ENCODE peak calls at places on chromosomes 13 and 19, in seven cellular contexts. B is GM12878, N is PC-3, C is mesenchymal stem cell, O is adipocyte, I is fibroblast of lung, P is HCT116. A is an unnamed sample.

GRCh38 chr13:76300688-76301087 is 585.5 kb downstream of the KCTD12 start:
- DNase-seq in B (no peak), N (no peak), C (no peak), O (no peak), I (no peak), P (no peak), A (no peak)

GRCh38 chr13:91079190-91079589 is 268.3 kb upstream of the MIR17HG start:
- DNase-seq in B (no peak), N (no peak), C (no peak), O (no peak), I (no peak), P (no peak), A (no peak)

GRCh38 chr19:48623556-48624066 is 4.3 kb downstream of the SPHK2 start:
- DNase-seq in B (no peak), N (no peak), C (no peak), O (peak; percentile 26), I (no peak), P (no peak), A (no peak)

GRCh38 chr13:25699056-25699455 is 327.3 kb downstream of the ATP8A2 start:
- DNase-seq in B (no peak), N (no peak), C (no peak), O (no peak), I (no peak), P (no peak), A (no peak)

GRCh38 chr13:72839831-72840426 is 58.0 kb downstream of the PIBF1 start:
- DNase-seq in B (peak; percentile 3), N (peak; percentile 74), C (peak; percentile 57), O (peak; percentile 77), I (peak; percentile 37), P (peak; percentile 47), A (peak; percentile 78)

GRCh38 chr13:50400035-50400726 is 384.9 kb downstream of the KCNRG start:
- DNase-seq in B (no peak), N (no peak), C (peak; percentile 24), O (peak; percentile 43), I (peak; percentile 66), P (no peak), A (no peak)

GRCh38 chr13:100461309-100462035 is 127.1 kb downstream of the GGACT start:
- DNase-seq in B (no peak), N (no peak), C (peak; percentile 12), O (peak; percentile 7), I (no peak), P (no peak), A (no peak)

GRCh38 chr19:55473613-55474012 is 2.8 kb upstream of the ZNF628 start:
- DNase-seq in B (no peak), N (no peak), C (no peak), O (no peak), I (peak; percentile 42), P (no peak), A (no peak)

GRCh38 chr19:42693760-42694350 is 46.4 kb downstream of the PSG3 start:
- DNase-seq in B (no peak), N (peak; percentile 75), C (no peak), O (peak; percentile 61), I (peak; percentile 33), P (peak; percentile 41), A (no peak)

GRCh38 chr13:49374585-49375290 is 69.1 kb downstream of the CAB39L start:
- DNase-seq in B (no peak), N (peak; percentile 84), C (peak; percentile 43), O (peak; percentile 83), I (peak; percentile 89), P (no peak), A (no peak)

GRCh38 chr19:30791116-30791515 is 418.9 kb downstream of the ZNF536 start:
- DNase-seq in B (no peak), N (no peak), C (no peak), O (no peak), I (no peak), P (no peak), A (no peak)

GRCh38 chr19:5036733-5037681 is 68.1 kb downstream of the KDM4B start:
- DNase-seq in B (no peak), N (no peak), C (no peak), O (peak; percentile 81), I (peak; percentile 85), P (no peak), A (no peak)

GRCh38 chr13:81686877-81687276 is 1346.0 kb upstream of the SPRY2 start:
- DNase-seq in B (no peak), N (no peak), C (peak; percentile 28), O (peak; percentile 26), I (peak; percentile 1), P (no peak), A (no peak)

GRCh38 chr19:14516048-14516534 is 2.1 kb downstream of the DNAJB1 start:
- DNase-seq in B (no peak), N (peak; percentile 60), C (no peak), O (no peak), I (no peak), P (no peak), A (peak; percentile 64)

GRCh38 chr19:35513231-35513974 is at the start of gene DMKN:
- DNase-seq in B (no peak), N (peak; percentile 14), C (peak; percentile 71), O (peak; percentile 58), I (peak; percentile 11), P (peak; percentile 15), A (no peak)

GRCh38 chr13:88526186-88526852 is 855.1 kb downstream of the SLITRK5 start:
- DNase-seq in B (no peak), N (no peak), C (no peak), O (no peak), I (no peak), P (no peak), A (no peak)

GRCh38 chr19:14150041-14150769 is 13.8 kb upstream of the ASF1B start:
- DNase-seq in B (no peak), N (no peak), C (no peak), O (no peak), I (no peak), P (no peak), A (no peak)

GRCh38 chr19:52823676-52824075 is 2.2 kb upstream of the ZNF28 start:
- DNase-seq in B (no peak), N (no peak), C (no peak), O (no peak), I (no peak), P (no peak), A (no peak)

GRCh38 chr19:18428837-18429674 is 8.9 kb downstream of the ISYNA1 start:
- DNase-seq in B (no peak), N (no peak), C (peak; percentile 94), O (peak; percentile 92), I (peak; percentile 79), P (no peak), A (peak; percentile 77)

GRCh38 chr13:19059016-19059780 is 122.4 kb downstream of the TUBA3C start:
- DNase-seq in B (no peak), N (no peak), C (no peak), O (no peak), I (no peak), P (no peak), A (no peak)

GRCh38 chr13:103521532-103521931 is 455.3 kb upstream of the SLC10A2 start:
- DNase-seq in B (no peak), N (no peak), C (no peak), O (no peak), I (no peak), P (no peak), A (no peak)

GRCh38 chr19:35090160-35090794 is 25.3 kb upstream of the FXYD3 start:
- DNase-seq in B (no peak), N (peak; percentile 75), C (peak; percentile 69), O (peak; percentile 84), I (peak; percentile 44), P (peak; percentile 48), A (peak; percentile 68)

GRCh38 chr13:77779461-77780272 is 82.2 kb downstream of the SLAIN1 start:
- DNase-seq in B (peak; percentile 24), N (peak; percentile 63), C (peak; percentile 72), O (peak; percentile 85), I (peak; percentile 60), P (peak; percentile 18), A (peak; percentile 26)

DNA sequence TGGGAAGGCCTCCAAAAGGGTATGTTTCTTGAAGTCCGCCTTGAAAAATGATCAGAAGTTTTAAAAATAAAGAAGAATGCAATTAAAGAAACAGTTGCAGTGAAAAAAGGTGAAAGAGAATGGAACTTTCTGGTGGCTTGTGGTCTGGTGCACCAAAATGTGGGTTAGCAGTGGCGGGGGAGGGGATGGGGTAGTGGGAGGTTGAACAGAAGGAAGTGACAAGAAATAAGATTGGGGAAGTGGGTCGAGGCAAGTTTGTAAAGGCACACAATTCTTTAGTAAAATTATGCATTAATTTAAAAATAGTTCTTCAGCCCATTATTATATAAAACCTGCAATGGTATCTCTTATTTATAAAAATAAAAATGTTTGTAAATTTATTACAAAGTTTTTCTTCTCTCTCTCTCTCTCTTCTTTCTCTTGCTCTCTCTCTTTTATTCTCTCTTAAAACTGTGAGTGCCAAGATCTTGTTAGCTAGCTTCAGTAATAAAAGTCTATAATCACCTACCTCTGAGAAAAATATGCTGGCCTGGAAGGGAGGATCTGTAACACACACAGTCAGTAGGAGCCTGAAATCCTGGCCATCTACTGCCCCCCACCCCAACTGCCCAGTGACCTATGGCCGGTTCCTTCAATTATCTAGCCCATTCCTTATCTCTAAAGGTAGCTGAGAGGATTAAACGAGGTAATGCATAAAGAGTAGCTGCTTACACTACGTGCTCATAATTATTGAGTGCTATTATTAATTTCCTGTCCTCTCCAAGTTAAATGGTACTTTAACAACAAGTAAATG is 2.2 kb downstream of the LCP1 start:
- DNase-seq in B (no peak), N (no peak), C (no peak), O (no peak), I (no peak), P (no peak), A (peak; percentile 65)
- H3K9ac ChIP-seq in B (peak overlapping the region; percentile 94), N (no peak overlapping the region), C (no peak overlapping the region), O (no peak overlapping the region), I (no peak overlapping the region), P (no peak overlapping the region), A (no peak overlapping the region)

GRCh38 chr13:109254271-109254670 is 532.1 kb downstream of the IRS2 start:
- DNase-seq in B (no peak), N (no peak), C (no peak), O (no peak), I (no peak), P (no peak), A (no peak)
- H3K9ac ChIP-seq in B (no peak overlapping the region), N (no peak overlapping the region), C (no peak overlapping the region), O (no peak overlapping the region), I (no peak overlapping the region), P (peak overlapping the region; percentile 52), A (no peak overlapping the region)

GRCh38 chr19:1183543-1184172 is 9.6 kb upstream of the SBNO2 start:
- DNase-seq in B (peak; percentile 66), N (peak; percentile 92), C (peak; percentile 74), O (peak; percentile 57), I (peak; percentile 38), P (peak; percentile 73), A (peak; percentile 69)
- H3K9ac ChIP-seq in B (peak overlapping the region; percentile 46), N (peak overlapping the region; percentile 77), C (no peak overlapping the region), O (no peak overlapping the region), I (no peak overlapping the region), P (peak overlapping the region; percentile 68), A (peak overlapping the region; percentile 26)

DNA sequence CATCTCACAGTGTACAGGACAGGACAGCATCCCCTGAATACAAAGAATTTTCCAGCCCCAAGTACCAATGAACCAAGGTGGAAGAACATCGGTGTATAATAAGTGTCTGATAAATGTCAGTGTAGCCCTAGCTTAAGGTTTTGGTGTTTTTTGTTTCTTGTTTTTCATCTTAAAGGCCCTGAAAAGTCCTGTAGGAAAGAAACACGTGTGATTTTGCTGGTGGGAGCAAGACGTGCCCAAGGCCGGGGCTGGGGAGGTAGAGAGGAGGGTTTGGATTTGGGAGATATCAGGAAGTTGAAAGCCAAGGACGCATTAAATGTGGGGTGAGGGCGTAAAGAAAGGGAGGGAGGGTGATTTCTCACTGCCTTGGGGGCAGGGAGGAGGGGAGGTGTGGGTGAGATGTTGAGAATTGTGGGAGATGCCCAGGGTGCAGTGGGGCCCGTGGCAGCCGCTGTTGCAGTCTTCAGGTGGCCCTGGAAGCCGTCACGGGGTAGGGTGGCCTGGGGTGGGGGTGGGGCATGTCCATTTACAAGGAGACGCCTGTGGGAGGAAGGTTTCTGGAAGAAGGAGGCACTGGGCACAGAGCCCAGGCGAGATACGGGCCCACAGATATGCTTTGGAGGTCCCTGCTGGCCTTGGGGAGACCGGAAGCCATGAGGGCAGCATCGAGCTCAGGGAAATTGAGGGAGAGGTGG is 6.7 kb downstream of the CAMSAP3 start:
- DNase-seq in B (no peak), N (no peak), C (no peak), O (no peak), I (no peak), P (no peak), A (no peak)
- H3K9ac ChIP-seq in B (no peak overlapping the region), N (no peak overlapping the region), C (no peak overlapping the region), O (no peak overlapping the region), I (no peak overlapping the region), P (peak overlapping the region; percentile 26), A (no peak overlapping the region)